ENCODE peak calls at places on chromosomes 3 and 15, in four cellular contexts. G is mesendoderm, V is H1, R is mesenchymal stem cell. U is an unnamed sample.

GRCh38 chr15:98649996-98650870 is 1.9 kb downstream of the IGF1R start:
- DNase-seq in G (peak; percentile 73), V (no peak), R (peak; percentile 50), U (peak; percentile 16)

GRCh38 chr3:5347486-5347885 is 160.0 kb downstream of the EDEM1 start:
- DNase-seq in G (no peak), V (no peak), R (no peak), U (no peak)

GRCh38 chr3:13579089-13579488 is 30.2 kb downstream of the FBLN2 start:
- DNase-seq in G (no peak), V (no peak), R (peak; percentile 68), U (peak; percentile 40)

GRCh38 chr3:38139191-38139590 is 730 bp downstream of the MYD88 start:
- DNase-seq in G (no peak), V (no peak), R (no peak), U (no peak)

GRCh38 chr15:25811481-25811906 is 51.6 kb downstream of the ATP10A start:
- DNase-seq in G (no peak), V (no peak), R (no peak), U (no peak)

GRCh38 chr3:112741956-112742355 is 101.0 kb upstream of the CCDC80 start:
- DNase-seq in G (no peak), V (no peak), R (no peak), U (no peak)

GRCh38 chr3:142029052-142029642 is 120.2 kb downstream of the TFDP2 start:
- DNase-seq in G (no peak), V (no peak), R (no peak), U (no peak)

GRCh38 chr3:187624588-187624987 is 45.6 kb downstream of the SST start:
- DNase-seq in G (no peak), V (no peak), R (no peak), U (peak; percentile 11)

GRCh38 chr3:54514416-54514815 is 392.1 kb downstream of the CACNA2D3 start:
- DNase-seq in G (no peak), V (no peak), R (no peak), U (no peak)

GRCh38 chr3:155078959-155079794 is 942 bp upstream of the MME start:
- DNase-seq in G (peak; percentile 79), V (no peak), R (peak; percentile 62), U (peak; percentile 1)

GRCh38 chr3:46845860-46846623 is 17.2 kb downstream of the MYL3 start:
- DNase-seq in G (peak; percentile 95), V (peak; percentile 56), R (peak; percentile 74), U (peak; percentile 67)

GRCh38 chr3:179066058-179066457 is 5.6 kb downstream of the ZMAT3 start:
- DNase-seq in G (no peak), V (no peak), R (no peak), U (no peak)

GRCh38 chr3:16390581-16390980 is 122.9 kb downstream of the RFTN1 start:
- DNase-seq in G (no peak), V (no peak), R (no peak), U (no peak)

GRCh38 chr3:16396202-16396601 is 117.3 kb downstream of the RFTN1 start:
- DNase-seq in G (no peak), V (no peak), R (no peak), U (no peak)

GRCh38 chr3:16391936-16392536 is 121.5 kb downstream of the RFTN1 start:
- DNase-seq in G (no peak), V (no peak), R (no peak), U (no peak)

GRCh38 chr3:16395229-16395628 is 118.3 kb downstream of the RFTN1 start:
- DNase-seq in G (no peak), V (no peak), R (no peak), U (no peak)

DNA sequence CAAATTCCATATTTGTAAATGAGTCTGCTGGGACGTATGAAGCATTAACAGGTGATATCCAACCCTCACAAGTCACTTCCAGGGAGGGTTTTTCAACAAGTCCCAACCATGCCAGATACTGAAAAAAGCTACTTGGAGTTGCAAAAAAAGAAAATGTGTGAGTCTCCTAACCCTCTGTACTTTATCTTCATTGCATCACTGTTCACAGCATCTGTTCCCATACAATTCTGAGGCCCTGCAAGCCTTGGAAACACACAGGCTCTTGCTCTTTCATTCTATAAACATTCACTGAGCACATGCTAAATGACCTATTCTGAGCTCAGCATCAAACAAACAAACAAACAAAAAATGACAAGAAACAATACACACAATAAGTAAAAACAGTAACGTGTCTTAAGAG is 120.8 kb downstream of the RFTN1 start:
- DNase-seq in G (no peak), V (no peak), R (peak; percentile 89), U (no peak)
- H2BK5ac ChIP-seq in G (no peak overlapping the region), V (no peak overlapping the region), R (no peak overlapping the region), U (no peak overlapping the region)

DNA sequence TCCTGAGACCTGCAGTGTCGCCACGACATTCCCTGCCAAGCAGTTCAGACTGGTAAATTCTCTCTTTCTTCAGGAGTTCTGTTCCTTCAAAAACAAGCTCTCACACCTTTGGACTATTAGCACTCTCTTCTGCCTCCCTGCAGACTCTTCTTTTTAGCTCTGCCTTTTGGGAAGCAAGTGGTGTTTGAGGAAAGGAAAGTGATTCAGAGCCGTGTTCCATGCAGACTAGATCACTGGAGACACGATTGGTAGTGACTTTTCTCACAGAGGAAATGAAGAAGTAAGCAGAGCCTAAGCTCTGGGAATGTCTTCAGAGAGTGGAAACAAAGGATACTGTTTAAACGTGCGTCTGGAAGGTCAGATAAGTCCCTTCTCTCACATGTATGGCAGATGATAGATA is 270.6 kb upstream of the TPRG1 start:
- DNase-seq in G (no peak), V (no peak), R (peak; percentile 56), U (no peak)
- H2BK5ac ChIP-seq in G (no peak overlapping the region), V (no peak overlapping the region), R (no peak overlapping the region), U (peak overlapping the region; percentile 37)

GRCh38 chr15:67194171-67195114 is 60.0 kb downstream of the AAGAB start:
- DNase-seq in G (no peak), V (no peak), R (no peak), U (no peak)

GRCh38 chr15:67193223-67194009 is 61.0 kb downstream of the AAGAB start:
- DNase-seq in G (no peak), V (no peak), R (no peak), U (peak; percentile 60)

GRCh38 chr15:67196222-67196621 is 58.2 kb downstream of the AAGAB start:
- DNase-seq in G (no peak), V (no peak), R (peak; percentile 21), U (no peak)

GRCh38 chr15:67196672-67197363 is 57.6 kb downstream of the AAGAB start:
- DNase-seq in G (no peak), V (no peak), R (peak; percentile 86), U (peak; percentile 48)

GRCh38 chr15:67195305-67195704 is 59.2 kb downstream of the AAGAB start:
- DNase-seq in G (no peak), V (no peak), R (no peak), U (peak; percentile 64)
- H2BK5ac ChIP-seq in G (no peak overlapping the region), V (no peak overlapping the region), R (no peak overlapping the region), U (no peak overlapping the region)

DNA sequence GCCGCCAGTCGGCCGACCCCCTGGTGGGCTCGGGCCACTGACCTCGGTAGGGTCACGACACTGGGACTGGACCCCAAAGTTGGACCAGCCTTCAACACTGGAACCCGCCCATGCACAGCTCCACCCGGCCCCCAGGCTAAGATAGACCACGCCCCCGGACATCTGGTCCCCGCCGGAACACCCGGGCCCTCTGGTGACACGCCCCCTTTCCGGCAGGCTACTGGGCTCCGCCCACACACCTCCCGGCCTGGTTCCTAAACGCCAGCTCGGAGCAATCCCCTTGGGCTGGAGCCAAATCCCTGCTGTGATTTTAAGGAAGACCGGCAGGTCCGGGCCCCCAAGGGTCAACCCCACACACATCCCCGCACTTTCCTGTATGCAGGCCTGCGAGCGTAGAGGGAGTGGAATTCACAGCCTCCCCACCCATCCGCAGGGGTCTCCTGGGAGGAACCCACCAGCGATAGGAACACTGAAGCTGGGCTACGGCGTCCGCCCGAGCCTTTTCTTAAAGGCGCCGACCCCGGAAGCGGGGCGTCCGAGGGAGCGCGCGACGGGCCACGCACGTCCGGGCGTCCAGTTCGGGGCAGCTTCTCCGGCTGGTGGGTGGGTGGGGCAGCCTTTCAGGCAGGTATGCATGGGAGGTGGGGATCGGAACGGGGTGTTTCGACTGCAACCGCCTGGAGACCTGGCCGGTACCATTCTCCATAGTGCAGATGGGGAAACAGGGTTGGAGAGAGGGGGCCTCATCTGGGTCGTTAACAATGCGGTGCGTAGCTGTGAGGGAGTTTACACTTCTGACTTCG is at the start of gene HEMK1:
- DNase-seq in G (peak; percentile 97), V (peak; percentile 79), R (peak; percentile 95), U (peak; percentile 96)
- H2BK5ac ChIP-seq in G (peak within 1 kb of the TSS; percentile 86), V (peak within 1 kb of the TSS; percentile 88), R (peak within 1 kb of the TSS; percentile 87), U (peak within 1 kb of the TSS; percentile 71)